ENCODE peak calls at places on chromosomes 16 and 17, in eight cellular contexts. U is cardiac fibroblast; T is sigmoid colon; E is AG09309; Z is CD8-positive, alpha-beta memory T cell; H is testis; K is LNCaP clone FGC; I is mammary epithelial cell. R is an unnamed sample.

GRCh38 chr17:47810200-47810821 is 11.3 kb downstream of the OSBPL7 start:
- DNase-seq in U (peak), T (peak), K (peak), E (peak), H (no peak), I (peak), Z (peak), R (peak)

GRCh38 chr17:1532836-1533602 is 16.6 kb upstream of the INPP5K start:
- DNase-seq in E (no peak), T (no peak), H (peak), U (peak), Z (peak), I (no peak), K (no peak), R (no peak)

GRCh38 chr17:2108170-2108569 is 53.3 kb downstream of the HIC1 start:
- DNase-seq in U (no peak), I (no peak), Z (no peak), T (no peak), E (no peak), H (no peak), K (no peak), R (no peak)

GRCh38 chr16:57676624-57677085 is 8.5 kb downstream of the ADGRG3 start:
- DNase-seq in T (peak), I (no peak), U (peak), E (no peak), H (no peak), K (no peak), Z (no peak), R (no peak)

GRCh38 chr16:9546438-9546786 is 455.0 kb downstream of the HAPSTR1 start:
- DNase-seq in T (no peak), Z (no peak), H (no peak), U (no peak), E (no peak), K (no peak), I (no peak), R (no peak)

GRCh38 chr16:67017810-67018488 is 11.0 kb upstream of the CBFB start:
- DNase-seq in K (peak), U (peak), H (peak), E (peak), Z (peak), T (peak), I (peak), R (peak)

GRCh38 chr16:54193013-54193655 is 93.5 kb downstream of the IRX3 start:
- DNase-seq in Z (no peak), T (no peak), K (no peak), H (no peak), U (no peak), E (no peak), I (no peak), R (no peak)

GRCh38 chr16:89386337-89386736 is 104.0 kb downstream of the ANKRD11 start:
- DNase-seq in I (no peak), H (no peak), U (no peak), Z (no peak), K (no peak), E (no peak), T (peak), R (no peak)

GRCh38 chr17:81106716-81107115 is 58.6 kb upstream of the PVALEF start:
- DNase-seq in I (no peak), H (no peak), T (no peak), U (no peak), K (no peak), Z (no peak), E (no peak), R (no peak)

GRCh38 chr17:51711581-51711980 is 446.9 kb downstream of the CA10 start:
- DNase-seq in K (no peak), T (no peak), H (no peak), U (no peak), E (no peak), Z (no peak), I (no peak), R (no peak)

GRCh38 chr17:74960739-74961342 is 11.7 kb downstream of the HID1 start:
- DNase-seq in K (no peak), E (no peak), H (no peak), U (peak), T (no peak), Z (peak), I (peak), R (no peak)

GRCh38 chr17:70609566-70609965 is 440.2 kb downstream of the KCNJ2 start:
- DNase-seq in Z (no peak), T (no peak), U (no peak), I (no peak), K (no peak), E (no peak), H (no peak), R (no peak)

GRCh38 chr17:7404737-7405412 is 978 bp upstream of the TMEM256 start:
- DNase-seq in U (no peak), H (peak), T (peak), K (no peak), E (no peak), I (no peak), Z (no peak), R (no peak)

DNA sequence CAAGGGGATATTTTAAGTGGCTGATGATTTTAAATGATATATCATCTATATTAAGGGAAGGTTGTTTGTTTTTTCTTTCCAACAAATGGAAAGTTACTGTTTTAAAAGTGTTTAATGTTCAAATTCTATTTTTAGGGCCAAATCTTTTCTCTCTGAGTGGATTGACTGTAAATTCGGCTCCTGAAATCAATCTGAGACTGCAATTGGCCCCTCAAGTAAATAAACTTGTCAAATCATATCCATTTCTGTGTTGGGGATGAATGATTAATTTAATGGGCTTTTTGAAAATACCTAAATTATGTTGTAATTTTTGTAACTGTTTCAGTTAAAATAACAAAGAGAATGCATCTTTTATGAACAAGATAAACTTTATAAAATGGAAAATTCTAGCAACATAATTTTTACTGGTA is 2.6 kb downstream of the HS3ST3A1 start:
- DNase-seq in E (no peak), Z (no peak), U (no peak), T (no peak), H (no peak), K (no peak), I (no peak), R (no peak)
- H3K4me3 ChIP-seq in E (peak), Z (no peak), U (peak), T (no peak), H (no peak), K (no peak), I (no peak), R (peak)

GRCh38 chr17:65600518-65600917 is 39.1 kb upstream of the AXIN2 start:
- DNase-seq in H (no peak), K (no peak), I (no peak), T (no peak), U (no peak), Z (no peak), E (no peak), R (no peak)

GRCh38 chr17:65601881-65602280 is 40.4 kb upstream of the AXIN2 start:
- DNase-seq in U (no peak), K (no peak), E (no peak), H (no peak), T (no peak), Z (no peak), I (no peak), R (no peak)

GRCh38 chr17:65604070-65604469 is 42.6 kb upstream of the AXIN2 start:
- DNase-seq in Z (no peak), U (peak), T (no peak), I (no peak), H (no peak), E (no peak), K (no peak), R (no peak)

GRCh38 chr17:65598711-65599110 is 37.3 kb upstream of the AXIN2 start:
- DNase-seq in E (no peak), T (no peak), K (no peak), I (no peak), Z (no peak), H (no peak), U (no peak), R (no peak)

GRCh38 chr17:65599650-65600049 is 38.2 kb upstream of the AXIN2 start:
- DNase-seq in K (no peak), E (no peak), I (no peak), U (no peak), T (no peak), Z (no peak), H (no peak), R (no peak)
- H3K4me3 ChIP-seq in K (no peak), E (no peak), I (no peak), U (no peak), T (no peak), Z (no peak), H (no peak), R (no peak)

GRCh38 chr17:9232591-9233270 is 211.4 kb downstream of the NTN1 start:
- DNase-seq in E (no peak), K (no peak), I (no peak), U (no peak), T (peak), Z (no peak), H (no peak), R (no peak)
- H3K4me3 ChIP-seq in E (no peak), K (no peak), I (no peak), U (no peak), T (no peak), Z (no peak), H (no peak), R (no peak)

GRCh38 chr17:76723812-76724211 is 2.6 kb downstream of the JMJD6 start:
- DNase-seq in I (no peak), H (no peak), U (no peak), K (no peak), Z (no peak), E (no peak), T (no peak), R (no peak)

GRCh38 chr17:76726231-76726765 is at the start of gene JMJD6:
- DNase-seq in H (peak), Z (no peak), K (peak), U (peak), T (peak), I (peak), E (peak), R (peak)

GRCh38 chr17:76726766-76727718 is at the start of gene METTL23:
- DNase-seq in T (peak), I (peak), E (no peak), U (peak), Z (peak), H (peak), K (no peak), R (no peak)

GRCh38 chr17:76725580-76726230 is 701 bp downstream of the JMJD6 start:
- DNase-seq in I (peak), H (peak), Z (peak), U (peak), K (no peak), E (no peak), T (peak), R (no peak)

DNA sequence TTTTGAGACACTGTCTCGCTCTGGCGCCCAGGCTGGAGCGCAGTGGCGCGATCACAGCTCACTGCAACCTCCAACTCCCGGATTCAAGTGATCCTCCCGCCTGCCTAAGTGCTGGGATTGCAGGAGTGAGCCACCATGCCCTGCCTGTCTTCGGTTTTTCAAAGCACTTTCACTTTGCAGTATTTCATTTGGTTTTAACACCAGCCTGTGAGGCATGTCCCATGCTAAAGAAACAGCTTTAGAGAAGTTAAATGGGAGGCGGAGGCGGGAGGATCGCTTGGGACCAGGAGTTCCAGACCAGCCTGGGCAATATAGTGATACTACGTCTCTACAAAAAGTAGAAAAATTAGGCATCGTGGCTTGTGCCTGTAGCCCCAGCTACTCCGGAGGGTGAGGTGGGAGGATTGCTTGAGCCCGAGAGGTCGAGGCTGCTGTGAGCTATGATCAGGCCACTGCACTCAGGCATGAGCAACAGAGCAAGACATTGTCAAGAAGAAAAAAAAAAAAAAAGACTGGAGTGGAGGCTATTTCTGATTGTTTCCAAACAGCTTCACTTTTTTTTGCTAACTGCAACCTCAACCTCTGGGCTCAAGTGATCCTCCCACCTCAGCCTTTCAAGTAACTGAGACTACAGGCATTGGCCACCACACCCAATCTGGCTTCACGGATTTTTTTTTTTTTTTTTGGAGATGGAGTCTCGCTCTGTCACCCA is 1.3 kb downstream of the METTL23 start:
- DNase-seq in K (no peak), I (no peak), Z (peak), E (no peak), T (peak), U (peak), H (no peak), R (no peak)
- H3K4me3 ChIP-seq in K (peak), I (peak), Z (peak), E (peak), T (peak), U (peak), H (peak), R (peak)